ENCODE peak calls at places on chromosome 18, in four cellular contexts. M, L, E and X are unnamed samples. For H3K4me1, the result is how much of the 10 kb centered on the place peaks cover.

GRCh38 chr18:13446581-13447470 is 228.3 kb downstream of the LDLRAD4 start:
- DNase-seq in E (no peak), L (peak), M (no peak), X (no peak)

GRCh38 chr18:77967791-77968190 is 718.1 kb downstream of the GALR1 start:
- DNase-seq in L (no peak), M (no peak), E (no peak), X (no peak)

GRCh38 chr18:34970106-34970505 is 71.1 kb upstream of the MAPRE2 start:
- DNase-seq in E (no peak), M (peak), L (no peak), X (no peak)

GRCh38 chr18:3214855-3215637 is 4.7 kb downstream of the MYOM1 start:
- DNase-seq in E (no peak), L (no peak), M (no peak), X (no peak)

GRCh38 chr18:46283895-46284295 is 179.7 kb downstream of the HAUS1 start:
- DNase-seq in M (no peak), E (no peak), L (no peak), X (no peak)

GRCh38 chr18:61006687-61007224 is 326.5 kb upstream of the CDH20 start:
- DNase-seq in E (no peak), M (no peak), L (no peak), X (no peak)

GRCh38 chr18:9868857-9869712 is 16.7 kb upstream of the TXNDC2 start:
- DNase-seq in L (no peak), E (no peak), M (no peak), X (no peak)

GRCh38 chr18:75884728-75885127 is 457.2 kb upstream of the SMIM21 start:
- DNase-seq in M (no peak), E (no peak), L (peak), X (no peak)

GRCh38 chr18:37669991-37670534 is 104.5 kb upstream of the CELF4 start:
- DNase-seq in M (no peak), L (no peak), E (no peak), X (no peak)

GRCh38 chr18:30387401-30387800 is 655.1 kb downstream of the DSC3 start:
- DNase-seq in L (no peak), M (peak), E (no peak), X (no peak)

GRCh38 chr18:61651880-61652268 is 240.9 kb downstream of the RNF152 start:
- DNase-seq in E (peak), M (no peak), L (no peak), X (peak)

GRCh38 chr18:27717816-27718215 is 459.1 kb downstream of the CDH2 start:
- DNase-seq in M (no peak), L (no peak), E (no peak), X (no peak)

GRCh38 chr18:25349131-25349925 is 2.6 kb downstream of the ZNF521 start:
- DNase-seq in E (no peak), M (no peak), L (no peak), X (no peak)

GRCh38 chr18:1751249-1751648 is 820.1 kb downstream of the METTL4 start:
- DNase-seq in L (no peak), E (no peak), M (no peak), X (peak)

GRCh38 chr18:5311273-5312009 is 15.9 kb upstream of the ZBTB14 start:
- DNase-seq in L (no peak), M (no peak), E (no peak), X (peak)

GRCh38 chr18:76875390-76876330 is 53.3 kb downstream of the ZNF236 start:
- DNase-seq in M (peak), E (peak), L (peak), X (peak)

GRCh38 chr18:2104620-2105462 is 466.5 kb downstream of the METTL4 start:
- DNase-seq in E (peak), L (peak), M (peak), X (peak)

GRCh38 chr18:2518473-2518872 is 52.8 kb downstream of the METTL4 start:
- DNase-seq in L (no peak), E (no peak), M (no peak), X (no peak)

GRCh38 chr18:9993846-9994660 is 80.2 kb downstream of the VAPA start:
- DNase-seq in L (no peak), E (no peak), M (no peak), X (no peak)

GRCh38 chr18:23716516-23716915 is 27.3 kb downstream of the LAMA3 start:
- DNase-seq in M (peak), E (no peak), L (peak), X (no peak)

GRCh38 chr18:40917096-40917495 is 1037.9 kb upstream of the PIK3C3 start:
- DNase-seq in M (peak), E (no peak), L (no peak), X (peak)

GRCh38 chr18:28511421-28511821 is 334.5 kb upstream of the CDH2 start:
- DNase-seq in L (no peak), M (peak), E (no peak), X (peak)

GRCh38 chr18:13313006-13313661 is 94.6 kb downstream of the LDLRAD4 start:
- DNase-seq in E (peak), M (no peak), L (no peak), X (no peak)

GRCh38 chr18:76479351-76480238 is 15.4 kb downstream of the ZNF516 start:
- DNase-seq in M (no peak), L (no peak), E (no peak), X (no peak)

GRCh38 chr18:48392266-48392665 is 16.9 kb downstream of the ZBTB7C start:
- DNase-seq in M (no peak), E (no peak), L (no peak), X (no peak)

GRCh38 chr18:48627216-48627615 is 88.4 kb downstream of the CTIF start:
- DNase-seq in M (peak), L (no peak), E (no peak), X (peak)

DNA sequence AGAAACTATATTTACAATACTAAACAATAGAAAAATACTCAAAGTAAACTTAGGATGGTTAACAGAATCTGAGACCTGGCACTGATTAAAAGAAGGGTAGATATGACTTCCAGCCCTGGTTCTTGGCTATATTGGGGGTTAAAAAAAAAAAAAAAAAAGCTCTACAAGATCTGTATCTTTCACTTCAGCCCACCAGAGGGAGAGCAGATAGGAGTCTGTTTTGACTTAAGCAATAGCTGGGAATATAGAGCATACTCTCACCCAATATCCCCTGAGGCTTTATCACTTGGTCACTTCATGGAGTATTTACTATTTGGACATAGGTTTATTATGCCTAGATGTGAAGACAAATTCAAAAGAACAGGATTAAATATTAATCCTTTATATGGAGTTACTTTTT is 598.9 kb upstream of the LINC00305 start:
- DNase-seq in M (no peak), L (no peak), E (no peak), X (no peak)
- TF ChIP-seq CTCF in M (no peak), L (peak), E (no peak), X (no peak)

DNA sequence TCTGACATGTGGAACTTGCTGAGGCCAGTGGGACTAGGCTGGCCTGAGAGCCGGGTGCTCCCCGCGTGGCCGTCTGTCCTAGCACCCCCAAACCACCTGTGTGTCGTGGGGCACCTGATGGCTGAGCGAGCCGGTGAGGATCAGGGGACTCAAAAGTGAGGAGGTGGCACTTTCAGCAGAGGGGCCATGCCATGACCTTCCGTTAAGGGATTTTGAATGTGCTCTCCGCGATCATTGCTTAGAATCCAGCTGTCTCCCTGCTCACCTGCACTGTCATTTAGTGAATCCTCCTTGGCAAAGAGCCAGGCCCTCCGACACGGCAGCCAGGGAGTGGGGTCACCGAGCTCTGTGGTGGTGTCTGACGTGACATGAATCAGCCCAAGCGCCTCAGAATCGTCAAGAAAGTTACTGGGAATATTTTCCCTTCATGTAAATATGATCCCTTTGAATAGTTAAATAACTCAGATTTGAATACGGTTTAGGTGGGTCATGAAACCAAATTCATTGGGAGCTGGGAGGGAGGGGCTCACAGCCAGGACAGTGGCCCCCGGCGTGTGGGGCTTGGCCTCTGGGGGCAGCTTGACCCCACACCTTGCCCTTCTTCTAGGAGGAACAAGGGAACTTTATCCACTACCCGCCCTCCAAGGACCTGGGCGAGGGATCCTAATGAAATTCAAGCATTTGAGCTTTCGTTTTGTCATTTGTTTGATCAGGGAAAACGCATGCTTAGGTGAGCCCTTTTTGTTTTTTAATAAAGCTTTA is 9.5 kb downstream of the NFATC1 start:
- DNase-seq in L (no peak), M (no peak), E (no peak), X (no peak)
- H3K4me1 ChIP-seq in L (under half), M (under half), E (half or more), X (under half)

GRCh38 chr18:7592305-7593071 is 25.4 kb downstream of the PTPRM start:
- DNase-seq in M (no peak), L (no peak), E (no peak), X (no peak)
- TF ChIP-seq CTCF in M (no peak), L (no peak), E (no peak), X (peak)

GRCh38 chr18:44719519-44720060 is 38.9 kb downstream of the SETBP1 start:
- DNase-seq in E (no peak), L (no peak), M (no peak), X (no peak)
- H3K4me1 ChIP-seq in E (under half), L (under half), M (under half), X (under half)

DNA sequence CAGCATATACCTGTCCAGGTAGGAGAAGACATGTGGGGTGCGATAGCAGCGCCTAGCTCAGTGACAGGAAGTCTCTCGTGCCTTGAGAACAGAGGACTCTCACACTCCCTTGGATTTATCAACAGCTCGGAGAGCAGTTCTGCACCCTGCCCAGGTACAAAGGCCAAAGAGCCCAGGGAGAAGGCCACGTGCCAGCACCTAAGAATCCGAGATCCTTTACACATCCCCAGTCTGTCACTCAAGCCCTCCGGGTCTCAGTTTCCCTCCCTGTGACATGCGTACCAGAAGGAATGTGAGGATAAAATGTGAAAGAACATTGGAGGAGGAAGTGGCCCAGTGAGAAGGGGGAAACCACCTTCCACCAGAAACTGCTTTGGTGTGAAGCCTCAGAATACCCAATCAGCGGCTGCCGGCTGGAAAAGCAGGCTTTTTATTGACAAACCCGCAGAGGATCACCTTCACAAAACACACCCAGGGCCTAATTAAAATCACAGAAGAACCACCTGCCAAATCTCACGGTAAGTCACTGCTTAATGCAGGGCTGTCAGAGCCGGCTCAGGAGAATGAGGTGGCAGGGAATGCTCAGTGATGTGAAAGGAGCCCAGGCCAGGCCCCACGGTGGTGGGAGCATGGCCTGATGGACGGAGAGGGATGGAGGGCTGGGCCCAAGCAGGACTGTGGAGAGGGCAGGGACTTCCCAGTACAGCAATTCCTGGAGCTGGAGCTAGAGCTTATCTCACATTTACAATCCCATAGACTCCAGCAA is 66.3 kb downstream of the MYO5B start:
- DNase-seq in M (no peak), L (no peak), E (peak), X (no peak)
- TF ChIP-seq CTCF in M (no peak), L (no peak), E (no peak), X (no peak)

GRCh38 chr18:36448384-36449290 is 151.1 kb downstream of the FHOD3 start:
- DNase-seq in L (no peak), M (no peak), E (no peak), X (no peak)
- H3K4me1 ChIP-seq in L (under half), M (under half), E (under half), X (under half)

DNA sequence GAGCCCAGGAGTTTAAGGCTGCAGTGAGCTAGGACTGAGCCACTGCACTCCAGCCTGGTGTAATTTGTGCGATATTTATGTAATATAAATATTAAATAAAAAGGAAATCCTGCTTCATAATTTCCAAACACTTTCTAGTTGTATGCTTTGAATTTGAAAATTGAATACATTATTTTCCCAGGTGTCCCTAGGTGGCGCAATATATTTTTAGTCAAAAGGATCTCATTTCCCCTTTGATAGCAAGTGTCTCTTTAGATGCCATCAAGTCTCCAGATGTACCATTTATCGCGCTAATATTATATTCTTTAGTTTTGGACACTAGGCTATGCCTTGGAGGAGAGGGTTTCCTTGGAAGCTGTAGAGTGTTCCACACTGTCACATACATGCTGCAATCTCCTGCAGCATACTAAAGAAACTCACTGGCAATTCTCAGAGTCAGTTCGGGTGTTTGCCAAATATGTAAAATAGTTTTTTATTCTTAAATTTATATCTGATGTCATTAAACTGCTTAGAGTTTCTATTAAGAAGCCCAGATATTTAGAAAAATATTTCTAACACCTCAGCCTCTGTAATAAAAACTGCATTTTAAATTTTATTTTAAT is 5.6 kb upstream of the WDR7 start:
- DNase-seq in L (peak), E (no peak), M (no peak), X (peak)
- TF ChIP-seq CTCF in L (peak), E (no peak), M (peak), X (peak)

GRCh38 chr18:58674863-58675472 is 3.7 kb downstream of the MALT1 start:
- DNase-seq in L (no peak), M (no peak), E (no peak), X (peak)
- H3K4me1 ChIP-seq in L (under half), M (under half), E (under half), X (under half)

GRCh38 chr18:33605250-33605649 is 27.2 kb downstream of the ASXL3 start:
- DNase-seq in E (no peak), L (peak), M (no peak), X (no peak)

GRCh38 chr18:33600846-33601245 is 22.8 kb downstream of the ASXL3 start:
- DNase-seq in E (no peak), M (no peak), L (no peak), X (no peak)

GRCh38 chr18:33611525-33612135 is 33.6 kb downstream of the ASXL3 start:
- DNase-seq in E (no peak), M (no peak), L (no peak), X (no peak)

GRCh38 chr18:33603434-33603833 is 25.4 kb downstream of the ASXL3 start:
- DNase-seq in L (no peak), E (no peak), M (no peak), X (no peak)

DNA sequence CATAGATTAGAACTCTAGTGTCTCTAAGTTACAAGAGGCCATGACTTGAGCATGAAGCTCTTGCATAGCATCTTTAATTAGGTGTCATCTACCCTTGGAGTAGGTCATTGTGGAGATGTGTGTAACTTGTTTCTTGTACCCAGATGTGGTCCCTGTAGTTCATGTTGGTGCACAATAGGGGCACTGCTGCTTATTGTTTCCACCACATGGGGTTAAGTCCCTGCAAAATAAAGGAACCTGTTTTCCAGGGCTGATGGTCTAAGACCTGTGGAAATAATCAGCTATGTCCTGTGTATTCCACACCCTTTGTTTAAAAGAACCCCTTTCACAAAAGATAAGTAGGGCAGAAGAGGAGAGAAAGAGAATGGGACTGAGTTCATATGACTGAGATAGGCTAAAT is 28.6 kb downstream of the ASXL3 start:
- DNase-seq in L (peak), E (no peak), M (no peak), X (no peak)
- TF ChIP-seq CTCF in L (no peak), E (no peak), M (peak), X (no peak)